ENCODE peak calls at places on chromosomes 4 and X, in five cellular contexts. L is HT1080, N is LoVo, U is MM.1S, T is Daoy. X is an unnamed sample.

GRCh38 chrX:25202827-25203226 is 187.1 kb upstream of the ARX start:
- DNase-seq in L (no peak), N (no peak), U (no peak), T (no peak), X (no peak)

GRCh38 chr4:148852092-148852699 is 410.0 kb upstream of the NR3C2 start:
- DNase-seq in L (peak; percentile 23), N (no peak), U (no peak), T (no peak), X (no peak)

GRCh38 chrX:65706041-65706828 is 38.8 kb downstream of the MSN start:
- DNase-seq in L (peak; percentile 99), N (peak; percentile 21), U (no peak), T (peak; percentile 94), X (no peak)

GRCh38 chrX:135003876-135004623 is 13.3 kb downstream of the SMIM10 start:
- DNase-seq in L (peak; percentile 85), N (peak; percentile 84), U (peak; percentile 85), T (peak; percentile 91), X (peak; percentile 84)

GRCh38 chrX:30643313-30643821 is 9.9 kb upstream of the GK start:
- DNase-seq in L (no peak), N (no peak), U (no peak), T (no peak), X (no peak)

GRCh38 chrX:103503163-103503852 is 16.0 kb downstream of the RAB40A start:
- DNase-seq in L (peak; percentile 17), N (no peak), U (no peak), T (peak; percentile 10), X (no peak)

GRCh38 chr4:157052429-157053040 is 23.4 kb upstream of the GLRB start:
- DNase-seq in L (no peak), N (no peak), U (no peak), T (peak; percentile 5), X (no peak)

GRCh38 chr4:177385576-177386320 is 56.5 kb downstream of the AGA start:
- DNase-seq in L (no peak), N (no peak), U (no peak), T (no peak), X (no peak)

GRCh38 chr4:19987746-19988145 is 264.0 kb upstream of the SLIT2 start:
- DNase-seq in L (peak; percentile 65), N (no peak), U (no peak), T (peak; percentile 17), X (no peak)

GRCh38 chr4:38894340-38894982 is 26.9 kb downstream of the FAM114A1 start:
- DNase-seq in L (peak; percentile 21), N (no peak), U (no peak), T (no peak), X (no peak)

GRCh38 chr4:56607926-56608325 is 73.2 kb downstream of the HOPX start:
- DNase-seq in L (no peak), N (no peak), U (no peak), T (no peak), X (no peak)

GRCh38 chr4:14749910-14750309 is 252.4 kb upstream of the CPEB2 start:
- DNase-seq in L (peak; percentile 56), N (peak; percentile 36), U (no peak), T (no peak), X (no peak)

GRCh38 chr4:67721770-67722597 is 21.0 kb upstream of the UBA6 start:
- DNase-seq in L (peak; percentile 92), N (peak; percentile 7), U (no peak), T (peak; percentile 53), X (peak; percentile 78)

GRCh38 chr4:18075823-18076433 is 54.4 kb upstream of the LCORL start:
- DNase-seq in L (peak; percentile 76), N (peak; percentile 4), U (peak; percentile 50), T (peak; percentile 11), X (peak; percentile 66)

GRCh38 chrX:37047776-37048175 is 39.6 kb downstream of the FAM47C start:
- DNase-seq in L (no peak), N (no peak), U (no peak), T (no peak), X (no peak)

GRCh38 chr4:134627386-134627785 is 425.8 kb upstream of the PABPC4L start:
- DNase-seq in L (no peak), N (peak; percentile 42), U (no peak), T (no peak), X (no peak)

GRCh38 chr4:48620861-48621260 is 130.8 kb downstream of the ZAR1 start:
- DNase-seq in L (no peak), N (no peak), U (no peak), T (no peak), X (no peak)

GRCh38 chr4:185638548-185639301 is 103.4 kb upstream of the PDLIM3 start:
- DNase-seq in L (no peak), N (no peak), U (no peak), T (no peak), X (no peak)

GRCh38 chr4:10659251-10659650 is 25.3 kb downstream of the CLNK start:
- DNase-seq in L (no peak), N (no peak), U (no peak), T (no peak), X (no peak)

GRCh38 chr4:99079625-99080295 is 8.8 kb downstream of the ADH5 start:
- DNase-seq in L (no peak), N (no peak), U (no peak), T (no peak), X (no peak)

GRCh38 chr4:76447326-76447954 is 12.4 kb downstream of the SHROOM3 start:
- DNase-seq in L (no peak), N (no peak), U (no peak), T (no peak), X (no peak)

X was measured in RKO.